ENCODE peak calls at places on chromosomes 7 and 10, in four cellular contexts. K, V, X and A are unnamed samples.

GRCh38 chr7:103772171-103772570 is 217.3 kb downstream of the RELN start:
- DNase-seq in K (no peak), V (no peak), X (no peak), A (no peak)

GRCh38 chr10:98340946-98341345 is 73.0 kb upstream of the LOXL4 start:
- DNase-seq in K (no peak), V (no peak), X (no peak), A (no peak)

GRCh38 chr10:125554016-125554703 is 128.8 kb downstream of the TEX36 start:
- DNase-seq in K (no peak), V (no peak), X (no peak), A (no peak)

GRCh38 chr7:152968003-152968402 is 208.5 kb downstream of the ACTR3B start:
- DNase-seq in K (no peak), V (no peak), X (no peak), A (no peak)

GRCh38 chr10:130409931-130410330 is 273.7 kb downstream of the GLRX3 start:
- DNase-seq in K (no peak), V (no peak), X (no peak), A (no peak)

GRCh38 chr7:51144178-51144577 is 172.4 kb downstream of the COBL start:
- DNase-seq in K (no peak), V (no peak), X (no peak), A (no peak)

GRCh38 chr7:150793569-150794238 is 6.5 kb downstream of the TMEM176B start:
- DNase-seq in K (no peak), V (no peak), X (peak), A (no peak)

GRCh38 chr10:12849351-12850181 is 151.9 kb downstream of the CCDC3 start:
- DNase-seq in K (no peak), V (no peak), X (no peak), A (no peak)

DNA sequence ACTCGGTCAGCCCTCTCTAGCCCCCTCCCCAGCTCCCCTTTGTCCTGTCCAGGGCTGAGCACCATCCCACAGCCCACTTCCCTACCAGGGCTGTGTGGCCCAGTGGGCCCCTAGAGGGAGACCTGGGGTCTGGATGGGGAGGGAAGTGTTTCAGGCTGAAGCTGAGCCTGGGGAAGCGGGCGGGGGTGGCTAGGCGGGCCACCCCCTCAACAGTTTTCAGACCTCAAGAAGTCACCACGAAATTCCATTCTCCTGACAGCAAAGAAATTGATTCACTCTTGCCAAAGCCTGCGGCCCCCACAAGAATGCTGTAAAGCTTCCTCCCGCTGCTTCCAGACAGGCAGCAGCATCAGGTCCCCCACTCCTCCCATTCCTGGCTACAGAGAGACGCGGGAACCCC is 2.6 kb upstream of the LFNG start:
- DNase-seq in K (no peak), V (no peak), X (no peak), A (no peak)
- TF ChIP-seq SPI1 in K (no peak), V (no peak), X (peak), A (no peak)

GRCh38 chr7:33043875-33044718 is 18.5 kb downstream of the NT5C3A start:
- DNase-seq in K (no peak), V (no peak), X (no peak), A (no peak)
- TF ChIP-seq SPI1 in K (no peak), V (no peak), X (no peak), A (no peak)

GRCh38 chr10:11610855-11611247 is 599 bp downstream of the USP6NL start:
- DNase-seq in K (no peak), V (no peak), X (no peak), A (no peak)
- TF ChIP-seq SPI1 in K (no peak), V (no peak), X (no peak), A (no peak)

DNA sequence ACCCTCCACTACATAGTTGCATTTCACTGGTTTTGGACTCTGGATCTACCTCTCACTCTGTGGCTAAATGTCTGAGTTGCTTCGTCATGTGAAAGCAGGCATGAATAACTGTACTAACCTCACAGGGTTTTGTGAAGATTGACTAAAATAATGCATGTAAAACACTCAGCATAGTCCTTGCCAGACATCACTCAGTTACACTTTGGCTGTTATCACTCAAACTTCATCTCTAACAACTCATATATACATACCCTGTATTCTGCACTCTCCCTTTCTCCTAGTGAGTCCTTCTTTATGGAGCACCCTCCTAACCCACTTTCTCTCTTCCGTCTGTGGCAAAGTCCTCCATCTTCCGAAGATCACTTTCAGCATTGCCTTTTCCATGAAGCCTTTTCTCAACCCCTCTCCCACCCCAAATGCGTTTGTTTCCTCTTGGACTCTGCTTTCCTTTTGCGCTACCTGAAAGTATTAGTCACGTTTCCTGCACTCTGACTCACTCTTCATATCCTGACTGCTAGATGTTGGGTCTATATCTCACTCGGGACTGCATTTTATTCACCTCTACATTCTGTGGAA is 72.6 kb downstream of the OSBPL3 start:
- DNase-seq in K (no peak), V (peak), X (no peak), A (no peak)
- TF ChIP-seq SPI1 in K (no peak), V (no peak), X (no peak), A (no peak)